ENCODE peak calls at places on chromosomes 5 and 9, in ten cellular contexts. U, S, Z, K, O, G, P, M, B and N are unnamed samples.
A peak's percentile ranks its signal among the peaks of the same experiment; 100 is the strongest.

GRCh38 chr9:72362680-72363139 is 2.3 kb downstream of the ZFAND5 start:
- DNase-seq in K (peak; percentile 80), M (peak; percentile 61), O (peak; percentile 35), Z (peak; percentile 59), B (peak; percentile 72), S (no peak), U (peak; percentile 57), P (peak; percentile 77), G (peak; percentile 85), N (peak; percentile 83)

GRCh38 chr9:131233989-131234388 is 42.3 kb downstream of the FAM78A start:
- DNase-seq in B (no peak), M (no peak), Z (no peak), P (no peak), G (no peak), U (no peak), K (no peak), S (no peak), O (no peak), N (no peak)

GRCh38 chr9:83013261-83013610 is 49.7 kb downstream of the RASEF start:
- DNase-seq in S (no peak), U (no peak), G (peak; percentile 39), K (no peak), O (no peak), Z (no peak), B (no peak), M (no peak), P (no peak), N (no peak)

GRCh38 chr9:135574331-135574730 is 12.8 kb downstream of the PAEP start:
- DNase-seq in Z (no peak), U (no peak), G (no peak), B (no peak), O (no peak), P (no peak), S (no peak), K (no peak), M (no peak), N (no peak)

GRCh38 chr5:56951131-56951945 is 585 bp downstream of the MIER3 start:
- DNase-seq in S (no peak), Z (peak; percentile 33), O (no peak), M (peak; percentile 36), U (no peak), P (peak; percentile 20), K (peak; percentile 12), B (peak; percentile 35), G (no peak), N (peak; percentile 58)

GRCh38 chr5:127746756-127747155 is 43.6 kb downstream of the CCDC192 start:
- DNase-seq in Z (no peak), M (no peak), P (peak; percentile 68), O (peak; percentile 69), K (no peak), G (peak; percentile 44), S (peak; percentile 10), B (no peak), U (no peak), N (no peak)

GRCh38 chr5:74275204-74275992 is 365.1 kb downstream of the ENC1 start:
- DNase-seq in B (no peak), G (peak; percentile 84), U (no peak), S (no peak), O (no peak), K (no peak), M (no peak), Z (no peak), P (peak; percentile 62), N (peak; percentile 37)

GRCh38 chr5:154038241-154038603 is 488 bp downstream of the FAM114A2 start:
- DNase-seq in P (no peak), U (no peak), S (peak; percentile 3), G (peak; percentile 30), B (peak; percentile 46), O (peak; percentile 24), K (peak; percentile 16), M (no peak), Z (peak; percentile 49), N (peak; percentile 43)

GRCh38 chr9:98175762-98176161 is 16.7 kb downstream of the CORO2A start:
- DNase-seq in K (peak; percentile 37), B (no peak), O (no peak), U (no peak), P (no peak), M (no peak), S (no peak), Z (no peak), G (no peak), N (no peak)

GRCh38 chr9:18606831-18607230 is 132.9 kb downstream of the ADAMTSL1 start:
- DNase-seq in Z (no peak), K (no peak), O (no peak), B (no peak), S (no peak), U (no peak), G (peak; percentile 37), M (no peak), P (peak; percentile 71), N (no peak)

GRCh38 chr5:33711094-33711670 is 180.6 kb downstream of the ADAMTS12 start:
- DNase-seq in G (no peak), K (no peak), Z (no peak), O (no peak), S (no peak), B (no peak), P (no peak), U (no peak), M (no peak), N (no peak)

GRCh38 chr5:119742311-119742710 is 113.0 kb downstream of the FAM170A start:
- DNase-seq in M (no peak), B (no peak), G (peak; percentile 1), Z (no peak), S (no peak), K (no peak), O (peak; percentile 45), P (no peak), U (no peak), N (no peak)

GRCh38 chr5:91207248-91207647 is 175.9 kb downstream of the ARRDC3 start:
- DNase-seq in Z (no peak), K (no peak), U (no peak), O (peak; percentile 33), M (no peak), G (peak; percentile 40), B (no peak), P (peak; percentile 21), S (no peak), N (no peak)

GRCh38 chr9:14400658-14400995 is 86.7 kb upstream of the NFIB start:
- DNase-seq in G (peak; percentile 95), K (no peak), P (peak; percentile 96), B (peak; percentile 24), M (peak; percentile 61), S (peak; percentile 6), U (peak; percentile 31), O (peak; percentile 78), Z (peak; percentile 7), N (peak; percentile 28)
- H3K4me3 ChIP-seq in G (no peak overlapping the region), K (no peak overlapping the region), P (no peak overlapping the region), B (no peak overlapping the region), M (no peak overlapping the region), S (no peak overlapping the region), U (no peak overlapping the region), O (peak overlapping the region; percentile 58), Z (no peak overlapping the region), N (no peak overlapping the region)

GRCh38 chr5:170861855-170862766 is at the start of gene RANBP17:
- DNase-seq in P (peak; percentile 84), G (peak; percentile 62), S (peak; percentile 53), K (peak; percentile 6), M (peak; percentile 12), O (peak; percentile 32), Z (peak; percentile 55), B (peak; percentile 64), U (peak; percentile 60), N (peak; percentile 91)
- H3K4me3 ChIP-seq in P (peak within 1 kb of the TSS; percentile 51), G (peak within 1 kb of the TSS; percentile 64), S (peak within 1 kb of the TSS; percentile 68), K (peak within 1 kb of the TSS; percentile 63), M (peak within 1 kb of the TSS; percentile 51), O (peak within 1 kb of the TSS; percentile 79), Z (peak within 1 kb of the TSS; percentile 83), B (peak within 1 kb of the TSS; percentile 87), U (peak within 1 kb of the TSS; percentile 71), N (peak within 1 kb of the TSS; percentile 94)

GRCh38 chr5:68189613-68190012 is 25.9 kb upstream of the PIK3R1 start:
- DNase-seq in U (no peak), G (no peak), Z (no peak), M (no peak), K (no peak), S (no peak), P (no peak), B (no peak), O (no peak), N (no peak)
- H3K4me3 ChIP-seq in U (no peak overlapping the region), G (no peak overlapping the region), Z (no peak overlapping the region), M (no peak overlapping the region), K (no peak overlapping the region), S (no peak overlapping the region), P (no peak overlapping the region), B (no peak overlapping the region), O (no peak overlapping the region), N (no peak overlapping the region)

GRCh38 chr9:120765910-120766309 is 27.3 kb downstream of the FBXW2 start:
- DNase-seq in Z (no peak), M (no peak), S (no peak), O (no peak), G (no peak), P (no peak), K (no peak), B (no peak), U (no peak), N (no peak)
- H3K4me3 ChIP-seq in Z (no peak overlapping the region), M (no peak overlapping the region), S (no peak overlapping the region), O (no peak overlapping the region), G (no peak overlapping the region), P (no peak overlapping the region), K (no peak overlapping the region), B (no peak overlapping the region), U (no peak overlapping the region), N (no peak overlapping the region)

DNA sequence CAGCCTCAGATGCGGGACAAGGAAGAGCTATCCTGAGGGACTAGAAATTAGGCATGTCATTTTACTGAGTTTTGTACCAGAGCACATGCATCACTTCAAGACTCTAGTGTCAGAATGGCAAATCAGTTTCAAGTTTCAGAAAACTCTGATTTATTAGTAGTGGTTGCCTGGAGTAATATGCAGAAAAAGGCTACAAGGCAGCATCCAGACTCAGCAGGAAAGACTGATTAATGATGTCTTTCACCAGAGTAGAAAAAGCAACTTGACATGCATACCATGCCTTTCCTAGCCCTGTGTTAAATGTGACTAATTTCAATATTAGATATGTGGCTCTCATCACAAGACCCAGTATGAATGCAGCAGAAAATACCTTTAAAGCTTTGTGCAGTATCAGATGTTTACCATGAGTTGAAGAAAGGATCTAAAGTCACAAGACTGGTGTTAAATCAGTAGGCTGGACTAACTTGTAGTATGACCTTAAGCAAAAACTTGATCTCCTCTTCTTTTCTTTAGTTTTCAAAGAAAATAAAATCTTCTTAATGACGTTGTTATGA is 1251.2 kb upstream of the C9orf72 start:
- DNase-seq in M (no peak), B (no peak), U (no peak), Z (no peak), K (no peak), P (no peak), S (no peak), O (no peak), G (no peak), N (no peak)
- H3K4me3 ChIP-seq in M (no peak overlapping the region), B (no peak overlapping the region), U (no peak overlapping the region), Z (no peak overlapping the region), K (no peak overlapping the region), P (no peak overlapping the region), S (no peak overlapping the region), O (no peak overlapping the region), G (no peak overlapping the region), N (no peak overlapping the region)